ENCODE peak calls at places on chromosomes 16 and 17, in eight cellular contexts. Q, L, I, A, X, S, F and K are unnamed samples.

GRCh38 chr17:12722282-12722681 is 56.6 kb downstream of the MYOCD start:
- DNase-seq in Q (no peak), L (no peak), I (peak), A (no peak), X (no peak), S (no peak), F (no peak), K (no peak)

GRCh38 chr16:8989099-8989878 is 25.6 kb upstream of the USP7 start:
- DNase-seq in Q (no peak), L (no peak), I (no peak), A (no peak), X (no peak), S (no peak), F (no peak), K (no peak)

GRCh38 chr17:76458580-76459490 is 5.9 kb upstream of the UBE2O start:
- DNase-seq in Q (no peak), L (peak), I (peak), A (no peak), X (no peak), S (peak), F (peak), K (peak)

GRCh38 chr16:85312174-85312573 is 199.9 kb upstream of the CIBAR2 start:
- DNase-seq in Q (no peak), L (no peak), I (no peak), A (no peak), X (no peak), S (no peak), F (no peak), K (no peak)

GRCh38 chr16:27625050-27625697 is 75.2 kb downstream of the KATNIP start:
- DNase-seq in Q (no peak), L (peak), I (peak), A (no peak), X (no peak), S (no peak), F (peak), K (no peak)

GRCh38 chr17:3532859-3533142 is 24.8 kb downstream of the TRPV3 start:
- DNase-seq in Q (no peak), L (no peak), I (no peak), A (no peak), X (no peak), S (no peak), F (no peak), K (no peak)

GRCh38 chr16:89037261-89038152 is 56.1 kb upstream of the ACSF3 start:
- DNase-seq in Q (no peak), L (peak), I (peak), A (peak), X (peak), S (peak), F (peak), K (peak)

GRCh38 chr17:71320009-71320796 is 800.6 kb upstream of the SOX9 start:
- DNase-seq in Q (no peak), L (no peak), I (no peak), A (no peak), X (no peak), S (no peak), F (no peak), K (no peak)

GRCh38 chr17:17439971-17440843 is 36.6 kb upstream of the MED9 start:
- DNase-seq in Q (peak), L (no peak), I (peak), A (peak), X (peak), S (peak), F (no peak), K (peak)

GRCh38 chr17:57085448-57086068 is 512 bp downstream of the AKAP1 start:
- DNase-seq in Q (peak), L (peak), I (peak), A (peak), X (peak), S (peak), F (peak), K (peak)

GRCh38 chr16:84234656-84235285 is 5.0 kb downstream of the KCNG4 start:
- DNase-seq in Q (no peak), L (no peak), I (peak), A (no peak), X (no peak), S (no peak), F (no peak), K (no peak)

GRCh38 chr16:62298567-62298966 is 262.3 kb upstream of the CDH8 start:
- DNase-seq in Q (no peak), L (no peak), I (no peak), A (no peak), X (no peak), S (no peak), F (no peak), K (no peak)

GRCh38 chr16:11550651-11551498 is 35.8 kb downstream of the LITAF start:
- DNase-seq in Q (no peak), L (no peak), I (peak), A (no peak), X (no peak), S (no peak), F (no peak), K (no peak)

GRCh38 chr17:21814776-21815175 is 122.5 kb downstream of the KCNJ18 start:
- DNase-seq in Q (no peak), L (no peak), I (no peak), A (no peak), X (no peak), S (no peak), F (no peak), K (no peak)

GRCh38 chr17:29368926-29369325 is 21.2 kb upstream of the TAOK1 start:
- DNase-seq in Q (no peak), L (no peak), I (no peak), A (no peak), X (no peak), S (no peak), F (no peak), K (no peak)

GRCh38 chr17:61528171-61528570 is 62.8 kb downstream of the NACA2 start:
- DNase-seq in Q (no peak), L (no peak), I (no peak), A (no peak), X (no peak), S (no peak), F (no peak), K (no peak)

GRCh38 chr16:83329466-83329865 is 478.3 kb upstream of the HSBP1 start:
- DNase-seq in Q (no peak), L (no peak), I (no peak), A (no peak), X (no peak), S (no peak), F (no peak), K (no peak)

GRCh38 chr16:78837706-78838105 is 738.3 kb downstream of the WWOX start:
- DNase-seq in Q (no peak), L (no peak), I (no peak), A (no peak), X (no peak), S (no peak), F (no peak), K (no peak)

GRCh38 chr17:40321502-40322416 is 12.8 kb downstream of the RARA start:
- DNase-seq in Q (no peak), L (no peak), I (no peak), A (no peak), X (no peak), S (no peak), F (no peak), K (no peak)

GRCh38 chr17:5584383-5584951 is at the start of gene NLRP1:
- DNase-seq in Q (peak), L (peak), I (peak), A (peak), X (peak), S (peak), F (peak), K (peak)

GRCh38 chr17:35390663-35391062 is 17.2 kb upstream of the SLFN11 start:
- DNase-seq in Q (no peak), L (no peak), I (peak), A (no peak), X (no peak), S (no peak), F (no peak), K (no peak)

GRCh38 chr16:22924492-22924891 is 110.5 kb downstream of the HS3ST2 start:
- DNase-seq in Q (no peak), L (no peak), I (no peak), A (no peak), X (no peak), S (no peak), F (no peak), K (no peak)

GRCh38 chr17:18027280-18027679 is 11.7 kb downstream of the ATPAF2 start:
- DNase-seq in Q (no peak), L (no peak), I (no peak), A (no peak), X (no peak), S (no peak), F (no peak), K (no peak)

GRCh38 chr16:29662729-29663019 is 373 bp upstream of the SPN start:
- DNase-seq in Q (peak), L (no peak), I (no peak), A (peak), X (peak), S (no peak), F (no peak), K (peak)

GRCh38 chr16:792221-792995 is 4.0 kb downstream of the CHTF18 start:
- DNase-seq in Q (no peak), L (no peak), I (no peak), A (no peak), X (no peak), S (no peak), F (no peak), K (no peak)

GRCh38 chr16:85004587-85005205 is 6.6 kb downstream of the ZDHHC7 start:
- DNase-seq in Q (no peak), L (peak), I (peak), A (no peak), X (no peak), S (peak), F (peak), K (no peak)

GRCh38 chr17:71115669-71115972 is 946.3 kb downstream of the KCNJ2 start:
- DNase-seq in Q (no peak), L (peak), I (peak), A (no peak), X (no peak), S (no peak), F (peak), K (no peak)

GRCh38 chr16:27449434-27450188 is 47.6 kb downstream of the IL21R start:
- DNase-seq in Q (peak), L (no peak), I (no peak), A (no peak), X (peak), S (no peak), F (no peak), K (peak)

GRCh38 chr17:45277216-45277849 is 15.4 kb upstream of the SPATA32 start:
- DNase-seq in Q (peak), L (peak), I (peak), A (peak), X (peak), S (peak), F (peak), K (peak)

GRCh38 chr17:38591759-38592241 is 14.0 kb downstream of the SRCIN1 start:
- DNase-seq in Q (no peak), L (peak), I (no peak), A (peak), X (no peak), S (peak), F (no peak), K (peak)

GRCh38 chr17:48554412-48555090 is 9.6 kb upstream of the HOXB2 start:
- DNase-seq in Q (no peak), L (no peak), I (no peak), A (no peak), X (no peak), S (no peak), F (no peak), K (no peak)
- H3K4me3 ChIP-seq in Q (no peak), L (peak), I (no peak), A (no peak), X (no peak), S (peak), F (no peak), K (no peak)

GRCh38 chr17:81364278-81365147 is 30.7 kb upstream of the BAHCC1 start:
- DNase-seq in Q (no peak), L (no peak), I (no peak), A (no peak), X (no peak), S (no peak), F (no peak), K (no peak)
- H3K4me3 ChIP-seq in Q (no peak), L (no peak), I (no peak), A (no peak), X (no peak), S (peak), F (no peak), K (no peak)

GRCh38 chr17:42618442-42619150 is 9.1 kb downstream of the TUBG1 start:
- DNase-seq in Q (no peak), L (no peak), I (peak), A (no peak), X (no peak), S (peak), F (no peak), K (peak)
- H3K4me3 ChIP-seq in Q (no peak), L (no peak), I (no peak), A (no peak), X (no peak), S (no peak), F (no peak), K (peak)

DNA sequence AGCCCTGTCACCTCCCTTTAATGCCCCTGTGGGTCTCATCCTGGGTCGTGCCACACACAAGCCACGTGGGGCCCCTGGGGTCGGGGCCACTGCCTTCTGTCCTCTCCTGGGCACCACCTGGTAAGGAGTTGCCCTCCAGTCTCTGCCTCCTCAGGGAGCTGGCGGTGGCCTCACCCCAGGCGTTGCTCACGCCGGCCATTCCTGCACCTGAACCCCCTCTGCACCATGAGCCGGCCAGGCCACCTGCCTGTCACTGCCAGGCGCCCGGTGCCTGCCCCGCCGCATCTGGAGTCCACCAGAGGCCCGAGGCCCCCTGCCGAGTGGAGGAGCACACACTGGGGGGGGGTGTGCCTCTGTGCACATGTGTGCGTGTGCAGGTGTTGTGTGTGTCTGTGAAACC is 10.4 kb downstream of the NHERF2 start:
- DNase-seq in Q (no peak), L (no peak), I (no peak), A (no peak), X (no peak), S (no peak), F (no peak), K (no peak)
- H3K4me3 ChIP-seq in Q (no peak), L (no peak), I (no peak), A (no peak), X (no peak), S (no peak), F (no peak), K (no peak)

GRCh38 chr17:79609175-79609589 is 1.7 kb downstream of the RBFOX3 start:
- DNase-seq in Q (no peak), L (no peak), I (no peak), A (no peak), X (no peak), S (no peak), F (no peak), K (no peak)
- H3K4me3 ChIP-seq in Q (no peak), L (no peak), I (no peak), A (no peak), X (no peak), S (no peak), F (no peak), K (no peak)

DNA sequence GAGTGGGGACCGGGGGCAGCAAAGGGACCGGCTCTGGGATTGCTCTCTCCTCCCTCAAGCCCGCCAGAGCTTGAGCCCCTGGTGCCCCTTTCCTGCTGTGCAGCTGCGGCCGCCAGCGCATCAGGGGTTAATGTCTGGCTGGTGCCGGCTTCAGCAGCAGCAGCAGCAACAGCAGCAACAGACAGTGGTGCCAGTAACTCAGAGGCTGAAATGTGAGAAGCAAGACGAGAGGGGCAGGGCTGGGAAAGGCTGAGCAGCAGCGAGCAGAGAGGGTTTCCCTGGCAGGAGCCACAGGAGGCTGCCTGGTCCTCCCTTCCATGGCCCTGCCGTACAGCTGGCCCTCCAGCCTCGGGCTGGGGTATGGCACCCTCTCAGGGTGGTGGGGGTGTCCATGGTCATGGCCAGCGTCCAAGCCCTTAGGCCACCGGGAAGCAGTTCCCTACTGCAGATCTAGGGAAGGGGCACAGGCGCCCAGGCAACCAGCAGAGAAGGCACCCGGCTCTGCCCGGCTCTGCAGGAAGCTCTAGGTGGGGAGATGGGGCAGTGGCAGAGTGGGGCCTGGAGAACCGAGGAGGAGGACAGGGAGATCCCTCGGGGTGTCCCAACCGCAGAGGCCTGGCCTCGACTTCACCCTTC is 21.1 kb upstream of the TFAP4 start:
- DNase-seq in Q (no peak), L (peak), I (peak), A (no peak), X (no peak), S (peak), F (peak), K (no peak)
- H3K4me3 ChIP-seq in Q (no peak), L (peak), I (peak), A (no peak), X (no peak), S (no peak), F (no peak), K (no peak)

GRCh38 chr17:1030684-1031557 is 34.0 kb downstream of the TIMM22 start:
- DNase-seq in Q (no peak), L (peak), I (no peak), A (no peak), X (no peak), S (no peak), F (no peak), K (no peak)
- H3K4me3 ChIP-seq in Q (no peak), L (no peak), I (no peak), A (no peak), X (no peak), S (no peak), F (no peak), K (no peak)

GRCh38 chr17:63709110-63709509 is 9.2 kb upstream of the LIMD2 start:
- DNase-seq in Q (no peak), L (no peak), I (no peak), A (no peak), X (no peak), S (no peak), F (no peak), K (no peak)
- H3K4me3 ChIP-seq in Q (no peak), L (no peak), I (no peak), A (no peak), X (no peak), S (no peak), F (no peak), K (no peak)

GRCh38 chr16:67965668-67966548 is 2.5 kb downstream of the SLC12A4 start:
- DNase-seq in Q (no peak), L (peak), I (no peak), A (no peak), X (no peak), S (no peak), F (no peak), K (no peak)
- H3K4me3 ChIP-seq in Q (no peak), L (peak), I (peak), A (no peak), X (no peak), S (no peak), F (peak), K (no peak)

GRCh38 chr17:67030641-67031040 is 13.7 kb upstream of the CACNG1 start:
- DNase-seq in Q (no peak), L (no peak), I (no peak), A (no peak), X (no peak), S (no peak), F (no peak), K (no peak)

GRCh38 chr17:67035131-67036083 is 8.9 kb upstream of the CACNG1 start:
- DNase-seq in Q (no peak), L (no peak), I (no peak), A (no peak), X (no peak), S (no peak), F (no peak), K (peak)

GRCh38 chr17:67033613-67034012 is 10.7 kb upstream of the CACNG1 start:
- DNase-seq in Q (no peak), L (no peak), I (no peak), A (no peak), X (no peak), S (no peak), F (no peak), K (no peak)

GRCh38 chr17:67032382-67032781 is 12.0 kb upstream of the CACNG1 start:
- DNase-seq in Q (no peak), L (no peak), I (no peak), A (no peak), X (no peak), S (no peak), F (no peak), K (no peak)

DNA sequence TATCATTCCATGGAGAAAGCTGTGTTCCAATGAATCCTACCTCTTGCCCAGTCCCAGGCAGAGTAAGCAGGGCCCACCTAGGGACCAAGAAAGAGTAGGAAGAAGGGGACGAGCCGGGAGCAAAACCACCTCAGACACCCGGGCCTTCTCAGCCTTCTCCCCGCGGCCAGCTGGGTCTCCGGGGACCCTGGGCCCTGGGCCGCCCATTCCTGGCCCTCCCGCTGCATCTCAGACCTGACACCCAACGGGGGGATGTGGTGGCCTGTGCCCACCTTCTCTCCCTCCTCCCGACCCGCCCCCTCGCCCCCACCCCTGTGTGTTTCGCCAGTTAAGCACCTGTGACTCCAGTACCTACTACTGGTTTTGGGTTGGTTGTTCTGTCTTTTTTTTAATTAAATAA is 11.4 kb upstream of the CACNG1 start:
- DNase-seq in Q (no peak), L (no peak), I (no peak), A (no peak), X (no peak), S (no peak), F (no peak), K (no peak)
- H3K4me3 ChIP-seq in Q (no peak), L (no peak), I (no peak), A (no peak), X (no peak), S (no peak), F (no peak), K (no peak)